ENCODE peak calls at places on chromosomes 6 and 20, in six cellular contexts. G is EL; L is T follicular helper cell; N is naive thymus-derived CD4-positive, alpha-beta T cell; A is cardiac fibroblast; E is GM10248. P is an unnamed sample.

GRCh38 chr6:9518433-9518832 is 896.4 kb downstream of the TFAP2A start:
- DNase-seq in A (no peak), E (no peak), N (no peak), L (no peak), G (no peak), P (no peak)

GRCh38 chr6:1579096-1579495 is 30.6 kb upstream of the FOXC1 start:
- DNase-seq in N (no peak), L (no peak), A (no peak), E (no peak), G (no peak), P (no peak)

GRCh38 chr20:63087236-63087871 is 80.6 kb upstream of the BHLHE23 start:
- DNase-seq in N (no peak), G (no peak), L (no peak), A (no peak), E (no peak), P (no peak)

GRCh38 chr6:116280161-116280959 is 630 bp upstream of the TSPYL1 start:
- DNase-seq in E (no peak), L (no peak), A (peak), G (no peak), N (no peak), P (peak)

GRCh38 chr20:34155864-34156263 is 43.8 kb upstream of the EIF2S2 start:
- DNase-seq in L (no peak), N (no peak), E (no peak), A (no peak), G (no peak), P (no peak)

GRCh38 chr6:52376763-52377162 is 14.8 kb downstream of the PAQR8 start:
- DNase-seq in L (no peak), A (no peak), E (no peak), G (no peak), N (no peak), P (no peak)

GRCh38 chr20:2327620-2328555 is 32.1 kb downstream of the TGM3 start:
- DNase-seq in N (no peak), E (no peak), A (no peak), G (no peak), L (no peak), P (no peak)

GRCh38 chr20:64161595-64162238 is 2.5 kb upstream of the MYT1 start:
- DNase-seq in E (peak), N (no peak), L (no peak), G (peak), A (peak), P (peak)

GRCh38 chr6:43215066-43215465 is 14.2 kb downstream of the DNPH1 start:
- DNase-seq in A (no peak), L (no peak), E (no peak), N (no peak), G (no peak), P (no peak)

GRCh38 chr6:17504005-17504404 is 96.1 kb upstream of the FAM8A1 start:
- DNase-seq in L (no peak), G (no peak), A (no peak), N (no peak), E (no peak), P (no peak)

GRCh38 chr6:29791786-29792122 is 35.9 kb upstream of the HLA-G start:
- DNase-seq in N (no peak), A (no peak), L (no peak), E (no peak), G (no peak), P (no peak)

GRCh38 chr6:24197892-24198291 is 71.9 kb downstream of the NRSN1 start:
- DNase-seq in N (no peak), G (no peak), A (no peak), L (no peak), E (no peak), P (no peak)

GRCh38 chr6:89050155-89050554 is 30.4 kb upstream of the PNRC1 start:
- DNase-seq in N (no peak), G (no peak), A (peak), L (no peak), E (no peak), P (no peak)

GRCh38 chr6:46983007-46983411 is 59.1 kb downstream of the ADGRF1 start:
- DNase-seq in L (no peak), N (no peak), G (peak), E (no peak), A (peak), P (peak)

GRCh38 chr20:23415958-23416583 is 5.2 kb downstream of the NAPB start:
- DNase-seq in N (no peak), A (peak), E (no peak), L (no peak), G (peak), P (no peak)

GRCh38 chr6:105560611-105561066 is 157.8 kb upstream of the PREP start:
- DNase-seq in L (no peak), E (peak), A (peak), N (no peak), G (peak), P (no peak)

GRCh38 chr6:56361812-56362211 is 114.4 kb upstream of the COL21A1 start:
- DNase-seq in E (no peak), L (no peak), G (no peak), A (peak), N (no peak), P (no peak)

GRCh38 chr20:17556842-17557674 is 12.8 kb upstream of the DSTN start:
- DNase-seq in N (no peak), L (no peak), E (no peak), A (no peak), G (peak), P (peak)

GRCh38 chr6:34514593-34515472 is 41.3 kb downstream of the SPDEF start:
- DNase-seq in G (peak), N (no peak), A (peak), E (no peak), L (no peak), P (no peak)

GRCh38 chr6:36692220-36692619 is 5.4 kb upstream of the RAB44 start:
- DNase-seq in L (no peak), G (no peak), A (no peak), N (no peak), E (peak), P (no peak)

P was measured in LoVo.